ENCODE peak calls at places on chromosome 20, in seven cellular contexts. H, B, R, G, C, A and K are unnamed samples. For H3K4me1, the result is how much of the 10 kb centered on the place peaks cover.

GRCh38 chr20:61385731-61386130 is 133.7 kb downstream of the CDH4 start:
- DNase-seq in A (no peak), B (no peak), H (no peak), C (no peak), R (no peak), G (no peak), K (no peak)

GRCh38 chr20:18063676-18064075 is 6.0 kb upstream of the OVOL2 start:
- DNase-seq in B (no peak), R (no peak), H (no peak), A (no peak), C (no peak), G (no peak), K (no peak)

GRCh38 chr20:30500829-30501440 is 756.5 kb upstream of the DEFB115 start:
- DNase-seq in B (no peak), G (no peak), A (no peak), H (no peak), R (no peak), C (no peak), K (peak)

GRCh38 chr20:44809380-44810060 is 826 bp downstream of the RIMS4 start:
- DNase-seq in B (no peak), A (no peak), R (no peak), H (no peak), G (no peak), C (no peak), K (no peak)

GRCh38 chr20:62303327-62304226 is 780 bp downstream of the ADRM1 start:
- DNase-seq in H (no peak), B (peak), G (peak), R (no peak), C (no peak), A (peak), K (no peak)

GRCh38 chr20:35003211-35004031 is 47.8 kb downstream of the MYH7B start:
- DNase-seq in A (no peak), C (no peak), B (peak), H (no peak), R (no peak), G (no peak), K (no peak)

GRCh38 chr20:39745380-39745779 is 783.2 kb downstream of the DHX35 start:
- DNase-seq in H (no peak), A (no peak), B (no peak), G (no peak), C (peak), R (no peak), K (no peak)

GRCh38 chr20:61679473-61679872 is 386.2 kb downstream of the TAF4 start:
- DNase-seq in C (no peak), R (no peak), H (no peak), A (no peak), G (no peak), B (peak), K (no peak)

GRCh38 chr20:42639140-42639539 is 550.6 kb downstream of the PTPRT start:
- DNase-seq in G (no peak), B (no peak), H (no peak), A (no peak), C (no peak), R (no peak), K (no peak)

GRCh38 chr20:13231031-13231752 is 10.1 kb downstream of the ISM1 start:
- DNase-seq in H (no peak), B (no peak), G (peak), C (no peak), R (no peak), A (no peak), K (no peak)

DNA sequence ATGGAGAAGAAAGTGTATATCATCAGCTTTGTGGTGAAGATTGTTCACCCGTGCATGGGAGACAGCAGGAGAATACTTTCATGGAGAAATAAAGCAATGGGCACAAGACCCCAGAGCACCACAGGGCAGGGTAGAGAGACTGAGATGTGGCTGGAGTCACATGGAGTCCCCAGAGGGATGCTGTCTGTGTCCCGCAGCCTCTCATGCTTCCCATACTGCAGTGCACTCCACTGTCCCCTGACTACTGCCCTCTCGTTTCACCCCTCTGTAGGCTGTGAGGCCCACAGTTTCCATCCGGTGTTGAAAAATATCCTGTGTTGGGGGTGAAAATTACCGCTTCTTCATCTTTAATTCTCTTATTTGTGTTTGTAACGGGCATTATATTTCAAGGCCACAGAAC is 51.9 kb downstream of the PROKR2 start:
- DNase-seq in G (no peak), A (no peak), C (no peak), R (no peak), B (no peak), H (no peak), K (no peak)
- H3K4me1 ChIP-seq in G (under half), A (under half), C (under half), R (under half), B (under half), H (under half), K (under half)

GRCh38 chr20:33789858-33790182 is 21.3 kb upstream of the CHMP4B start:
- DNase-seq in C (no peak), A (no peak), R (no peak), H (no peak), G (no peak), B (no peak), K (no peak)

GRCh38 chr20:33789109-33789857 is 21.9 kb upstream of the CHMP4B start:
- DNase-seq in H (peak), G (peak), A (peak), R (peak), C (peak), B (peak), K (no peak)

GRCh38 chr20:33791540-33791939 is 19.6 kb upstream of the CHMP4B start:
- DNase-seq in H (no peak), C (no peak), A (no peak), R (no peak), B (no peak), G (no peak), K (no peak)

GRCh38 chr20:33791021-33791420 is 20.1 kb upstream of the CHMP4B start:
- DNase-seq in G (no peak), H (no peak), B (no peak), R (no peak), A (peak), C (no peak), K (no peak)

GRCh38 chr20:33790571-33790970 is 20.6 kb upstream of the CHMP4B start:
- DNase-seq in G (no peak), C (no peak), A (peak), R (peak), B (no peak), H (no peak), K (no peak)
- H3K4me1 ChIP-seq in G (under half), C (under half), A (under half), R (under half), B (under half), H (under half), K (under half)

DNA sequence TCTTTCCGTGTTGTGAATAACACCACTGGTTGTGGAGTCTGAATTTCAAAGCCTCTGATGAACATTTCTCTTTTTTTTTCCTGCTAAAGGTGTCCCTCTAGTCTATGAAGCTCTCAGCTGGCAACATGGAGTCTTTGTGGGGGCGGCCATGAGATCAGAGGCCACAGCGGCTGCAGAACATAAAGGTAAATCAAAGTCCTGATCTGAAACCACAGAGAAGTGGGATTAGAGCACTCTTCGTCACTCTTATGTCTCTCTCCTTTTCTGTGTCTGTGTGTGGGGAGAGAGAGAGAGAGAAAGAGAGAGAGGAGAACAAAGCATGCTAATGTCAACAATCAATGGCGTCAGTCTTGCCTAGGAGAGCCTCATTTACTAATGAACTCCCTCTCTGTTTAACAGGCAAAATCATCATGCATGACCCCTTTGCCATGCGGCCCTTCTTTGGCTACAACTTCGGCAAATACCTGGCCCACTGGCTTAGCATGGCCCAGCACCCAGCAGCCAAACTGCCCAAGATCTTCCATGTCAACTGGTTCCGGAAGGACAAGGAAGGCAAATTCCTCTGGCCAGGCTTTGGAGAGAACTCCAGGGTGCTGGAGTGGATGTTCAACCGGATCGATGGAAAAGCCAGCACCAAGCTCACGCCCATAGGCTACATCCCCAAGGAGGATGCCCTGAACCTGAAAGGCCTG is 4.2 kb downstream of the PCK1 start:
- DNase-seq in R (no peak), A (no peak), H (no peak), G (no peak), C (no peak), B (no peak), K (no peak)
- H3K4me1 ChIP-seq in R (under half), A (under half), H (under half), G (under half), C (under half), B (under half), K (under half)

GRCh38 chr20:1845701-1846100 is 49.5 kb upstream of the SIRPA start:
- DNase-seq in A (no peak), R (no peak), B (no peak), G (no peak), H (no peak), C (no peak), K (no peak)
- H3K4me1 ChIP-seq in A (under half), R (under half), B (under half), G (under half), H (under half), C (under half), K (under half)

GRCh38 chr20:48719598-48720255 is 108.1 kb downstream of the PREX1 start:
- DNase-seq in C (no peak), H (no peak), R (no peak), A (no peak), B (no peak), G (no peak), K (no peak)

GRCh38 chr20:48721324-48722001 is 106.3 kb downstream of the PREX1 start:
- DNase-seq in H (no peak), C (no peak), A (no peak), B (no peak), G (no peak), R (no peak), K (no peak)

GRCh38 chr20:48722002-48722731 is 105.6 kb downstream of the PREX1 start:
- DNase-seq in R (peak), B (no peak), H (peak), G (peak), A (no peak), C (no peak), K (peak)

GRCh38 chr20:48718914-48719578 is 108.8 kb downstream of the PREX1 start:
- DNase-seq in R (no peak), B (no peak), A (no peak), H (no peak), C (no peak), G (no peak), K (no peak)

DNA sequence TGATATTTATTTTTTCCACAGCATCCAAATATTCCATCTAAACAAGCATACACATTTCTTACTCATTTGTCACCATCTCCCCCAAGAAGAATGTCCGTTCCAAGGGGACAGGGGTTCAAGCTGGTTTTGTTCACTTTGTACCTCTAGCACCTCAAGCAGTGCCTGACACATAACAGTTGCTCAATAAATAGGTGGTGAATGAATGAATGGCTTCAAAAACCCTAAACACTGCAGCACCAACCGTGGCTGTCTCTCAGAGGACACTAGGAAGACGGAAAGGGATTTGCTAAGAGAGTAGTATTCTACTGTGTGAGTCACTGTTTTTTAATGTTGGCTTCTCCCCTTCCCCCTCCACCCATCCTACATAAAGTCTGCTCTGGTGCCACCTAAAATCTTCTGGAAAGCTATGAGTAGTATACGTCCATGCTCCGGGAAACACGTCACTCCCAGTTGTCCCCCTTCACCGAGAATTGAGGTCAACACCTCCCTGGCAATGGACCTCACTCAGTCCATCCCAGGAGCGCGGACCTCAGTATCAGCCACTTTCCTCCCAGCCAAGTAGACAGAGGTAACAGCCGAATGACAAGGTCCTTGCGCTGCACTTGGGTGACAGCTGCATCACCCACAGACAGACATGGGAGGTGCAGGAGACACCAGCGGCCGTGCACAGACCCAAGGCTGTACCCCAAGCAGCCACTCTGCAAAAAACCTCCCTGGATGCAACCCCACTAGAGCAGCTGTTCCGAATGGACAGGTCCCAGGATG is 107.4 kb downstream of the PREX1 start:
- DNase-seq in B (no peak), C (no peak), R (no peak), G (peak), A (no peak), H (no peak), K (no peak)
- H3K4me1 ChIP-seq in B (under half), C (under half), R (under half), G (under half), A (under half), H (half or more), K (under half)

DNA sequence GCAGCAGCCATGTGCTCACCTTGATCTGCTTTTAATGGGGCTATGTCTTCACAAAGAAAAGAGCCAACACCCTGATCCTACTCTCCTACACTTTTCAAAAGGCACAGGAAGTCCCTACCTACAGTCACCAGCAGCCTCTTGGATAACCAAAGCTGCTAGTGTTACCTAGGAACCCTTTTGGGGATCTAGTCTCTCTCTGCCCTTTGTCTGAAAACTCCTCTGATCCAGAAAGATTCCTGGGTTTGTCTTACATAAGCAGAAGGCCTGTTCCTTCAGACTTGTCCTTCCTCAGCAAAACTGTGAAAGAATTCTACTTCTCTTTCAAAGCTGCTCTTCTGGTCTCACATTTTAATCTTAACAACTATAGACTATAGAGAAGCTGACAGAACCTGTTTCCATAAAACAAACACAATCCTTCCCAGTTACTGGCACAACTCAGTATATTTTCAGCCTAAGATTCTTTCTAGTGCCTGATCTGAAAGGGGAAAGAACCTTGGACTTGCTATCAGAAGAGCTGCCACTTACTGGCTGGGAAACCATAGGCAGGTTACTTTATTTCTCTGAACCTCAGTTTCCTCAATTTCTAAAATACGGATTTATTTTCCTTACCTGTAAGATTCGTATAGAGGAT is 2.9 kb downstream of the PLAGL2 start:
- DNase-seq in G (no peak), H (no peak), B (no peak), C (no peak), A (no peak), R (no peak), K (no peak)
- H3K4me1 ChIP-seq in G (under half), H (half or more), B (under half), C (half or more), A (under half), R (half or more), K (half or more)

DNA sequence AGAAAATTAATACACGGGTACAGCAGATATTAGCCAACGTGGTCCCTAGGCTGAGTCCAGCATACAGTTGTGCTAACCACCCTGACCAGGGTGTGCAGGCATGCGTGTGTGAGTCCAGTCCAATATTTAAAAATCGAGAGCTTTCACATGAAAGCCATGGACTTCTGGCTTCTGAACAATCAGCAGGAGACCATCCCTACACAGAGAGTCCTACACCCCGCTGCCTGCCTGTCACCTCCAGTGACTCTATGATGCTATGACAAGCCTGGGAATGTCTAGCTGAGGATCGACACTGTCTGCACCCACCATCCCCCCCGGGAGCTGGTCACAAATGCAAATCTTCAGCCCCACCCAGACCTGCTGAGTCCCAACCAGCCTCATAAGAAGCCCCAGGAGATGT is 7.9 kb downstream of the ACSS1 start:
- DNase-seq in A (no peak), H (no peak), R (peak), G (no peak), C (no peak), B (peak), K (no peak)
- H3K4me1 ChIP-seq in A (under half), H (half or more), R (half or more), G (under half), C (half or more), B (half or more), K (under half)